ENCODE peak calls at places on chromosome 18, in six cellular contexts. M, L, X, Q, P and I are unnamed samples.

GRCh38 chr18:61854578-61854977 is 38.2 kb downstream of the RNF152 start:
- DNase-seq in M (peak), L (no peak), X (no peak), Q (no peak), P (no peak), I (peak)

GRCh38 chr18:60676807-60677206 is 304.2 kb upstream of the MC4R start:
- DNase-seq in M (no peak), L (no peak), X (no peak), Q (peak), P (peak), I (no peak)

GRCh38 chr18:7904529-7904928 is 337.4 kb downstream of the PTPRM start:
- DNase-seq in M (peak), L (no peak), X (no peak), Q (no peak), P (no peak), I (peak)

GRCh38 chr18:8029731-8030130 is 462.6 kb downstream of the PTPRM start:
- DNase-seq in M (no peak), L (no peak), X (no peak), Q (no peak), P (peak), I (no peak)

GRCh38 chr18:12625242-12625641 is 32.7 kb downstream of the SPIRE1 start:
- DNase-seq in M (no peak), L (no peak), X (no peak), Q (no peak), P (peak), I (peak)

GRCh38 chr18:33584845-33585775 is 7.1 kb downstream of the ASXL3 start:
- DNase-seq in M (no peak), L (peak), X (no peak), Q (peak), P (no peak), I (no peak)

GRCh38 chr18:36412778-36413177 is 115.3 kb downstream of the FHOD3 start:
- DNase-seq in M (no peak), L (no peak), X (no peak), Q (peak), P (peak), I (no peak)

GRCh38 chr18:5463836-5464235 is 80.0 kb downstream of the EPB41L3 start:
- DNase-seq in M (no peak), L (no peak), X (no peak), Q (no peak), P (peak), I (no peak)

GRCh38 chr18:32734442-32734841 is 38.4 kb downstream of the KLHL14 start:
- DNase-seq in M (no peak), L (no peak), X (no peak), Q (no peak), P (no peak), I (no peak)

GRCh38 chr18:35155403-35156117 is 85.3 kb upstream of the ZNF397 start:
- DNase-seq in M (peak), L (no peak), X (no peak), Q (no peak), P (no peak), I (no peak)

GRCh38 chr18:7467708-7468466 is 99.2 kb upstream of the PTPRM start:
- DNase-seq in M (peak), L (no peak), X (no peak), Q (no peak), P (peak), I (no peak)

GRCh38 chr18:9434240-9434701 is 41.0 kb upstream of the RALBP1 start:
- DNase-seq in M (no peak), L (peak), X (peak), Q (peak), P (no peak), I (no peak)

GRCh38 chr18:59743561-59743960 is 46.3 kb upstream of the CCBE1 start:
- DNase-seq in M (peak), L (no peak), X (no peak), Q (no peak), P (peak), I (peak)

GRCh38 chr18:13253786-13254755 is 35.5 kb downstream of the LDLRAD4 start:
- DNase-seq in M (no peak), L (no peak), X (no peak), Q (no peak), P (no peak), I (no peak)

GRCh38 chr18:62088146-62088545 is 98.7 kb downstream of the PIGN start:
- DNase-seq in M (no peak), L (no peak), X (no peak), Q (no peak), P (no peak), I (no peak)

GRCh38 chr18:57898506-57899124 is 95.5 kb upstream of the ATP8B1 start:
- DNase-seq in M (peak), L (no peak), X (no peak), Q (no peak), P (peak), I (peak)

GRCh38 chr18:75478996-75479870 is 51.7 kb upstream of the SMIM21 start:
- DNase-seq in M (peak), L (peak), X (no peak), Q (no peak), P (peak), I (peak)

GRCh38 chr18:9233771-9234440 is 97.3 kb downstream of the ANKRD12 start:
- DNase-seq in M (no peak), L (no peak), X (peak), Q (peak), P (no peak), I (no peak)

GRCh38 chr18:27094621-27095020 is 90.5 kb downstream of the CHST9 start:
- DNase-seq in M (no peak), L (no peak), X (no peak), Q (no peak), P (no peak), I (no peak)

GRCh38 chr18:70382032-70382431 is 93.2 kb downstream of the SOCS6 start:
- DNase-seq in M (no peak), L (no peak), X (no peak), Q (no peak), P (no peak), I (no peak)

GRCh38 chr18:30280861-30281470 is 761.6 kb downstream of the DSC3 start:
- DNase-seq in M (peak), L (peak), X (no peak), Q (no peak), P (peak), I (peak)

GRCh38 chr18:24734058-24734457 is 273.6 kb downstream of the HRH4 start:
- DNase-seq in M (no peak), L (no peak), X (peak), Q (peak), P (no peak), I (peak)

GRCh38 chr18:24114924-24115549 is 23.8 kb upstream of the CABYR start:
- DNase-seq in M (peak), L (no peak), X (no peak), Q (no peak), P (no peak), I (no peak)

GRCh38 chr18:67794512-67794911 is 278.0 kb upstream of the DSEL start:
- DNase-seq in M (peak), L (no peak), X (no peak), Q (no peak), P (no peak), I (peak)

GRCh38 chr18:41558744-41559143 is 396.3 kb upstream of the PIK3C3 start:
- DNase-seq in M (no peak), L (no peak), X (no peak), Q (no peak), P (no peak), I (no peak)

GRCh38 chr18:10715791-10716190 is 190.0 kb downstream of the NAPG start:
- DNase-seq in M (peak), L (no peak), X (no peak), Q (no peak), P (no peak), I (no peak)

GRCh38 chr18:34322365-34323289 is 97.9 kb upstream of the NOL4 start:
- DNase-seq in M (peak), L (peak), X (peak), Q (peak), P (peak), I (peak)

GRCh38 chr18:55054591-55054990 is 95.3 kb upstream of the CCDC68 start:
- DNase-seq in M (no peak), L (no peak), X (no peak), Q (no peak), P (peak), I (no peak)

DNA sequence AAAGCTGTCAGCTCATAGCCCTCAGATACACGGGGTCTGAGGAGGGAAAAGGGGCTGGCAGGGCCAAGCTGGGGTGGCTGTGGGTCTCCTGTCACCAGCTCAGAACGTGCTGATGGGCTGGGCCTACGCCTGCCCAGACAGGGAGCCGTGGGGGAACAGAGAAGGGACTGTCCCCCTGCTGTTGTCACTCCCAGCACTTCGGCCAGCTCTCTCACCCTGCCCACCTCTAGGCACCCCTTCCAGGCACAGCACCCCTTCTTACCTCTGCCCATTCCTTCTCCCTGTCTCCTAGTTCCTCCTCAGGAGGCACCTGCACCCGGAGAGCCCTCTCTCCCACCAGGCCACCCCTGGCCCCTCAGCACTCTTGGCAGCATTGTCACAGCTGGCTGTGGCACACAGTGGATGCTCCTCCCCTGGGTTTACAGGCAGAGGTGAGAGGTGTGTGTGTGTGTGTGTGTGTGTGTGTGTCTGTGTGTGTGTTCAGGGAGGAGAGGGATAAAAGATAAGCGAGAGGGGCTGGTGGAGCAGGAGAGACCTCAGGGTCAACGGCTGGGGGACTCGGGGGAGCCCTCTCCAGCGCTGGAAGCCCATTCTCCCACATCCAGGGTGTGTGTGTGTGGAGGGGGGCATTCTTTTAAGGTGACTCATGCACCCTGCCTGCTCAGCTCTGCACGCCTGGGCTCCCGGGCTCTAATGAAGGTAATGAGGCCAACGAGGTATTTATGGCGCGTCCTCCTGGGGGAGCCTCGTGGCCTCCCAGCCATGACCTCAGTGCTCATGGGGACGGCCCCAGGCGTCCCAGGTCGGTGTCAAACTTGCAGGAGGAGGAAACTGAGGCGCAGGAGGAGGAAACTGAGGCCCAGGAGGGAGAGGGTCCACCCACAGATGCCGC is 66.1 kb upstream of the SMAD7 start:
- DNase-seq in M (peak), L (peak), X (peak), Q (peak), P (peak), I (peak)
- H2BK120ac ChIP-seq in M (peak), L (peak), X (no peak), Q (no peak), P (peak), I (peak)

GRCh38 chr18:76667603-76668002 is 154.8 kb upstream of the ZNF236 start:
- DNase-seq in M (no peak), L (no peak), X (no peak), Q (no peak), P (no peak), I (no peak)
- H3K14ac ChIP-seq in M (no peak), L (no peak), X (no peak), Q (no peak), P (no peak), I (no peak)

GRCh38 chr18:3593904-3594759 is 144.2 kb downstream of the TGIF1 start:
- DNase-seq in M (peak), L (peak), X (peak), Q (peak), P (peak), I (peak)
- H2BK120ac ChIP-seq in M (peak), L (no peak), X (peak), Q (no peak), P (peak), I (peak)

GRCh38 chr18:21599585-21600525 is 649 bp downstream of the ESCO1 start:
- DNase-seq in M (peak), L (no peak), X (peak), Q (peak), P (peak), I (peak)

GRCh38 chr18:21602302-21602592 is 1.7 kb upstream of the ESCO1 start:
- DNase-seq in M (no peak), L (no peak), X (no peak), Q (no peak), P (peak), I (no peak)

GRCh38 chr18:21600526-21601410 is at the start of gene ESCO1:
- DNase-seq in M (peak), L (peak), X (peak), Q (peak), P (peak), I (peak)

GRCh38 chr18:21597616-21598015 is 2.9 kb downstream of the ESCO1 start:
- DNase-seq in M (no peak), L (no peak), X (no peak), Q (no peak), P (no peak), I (no peak)

DNA sequence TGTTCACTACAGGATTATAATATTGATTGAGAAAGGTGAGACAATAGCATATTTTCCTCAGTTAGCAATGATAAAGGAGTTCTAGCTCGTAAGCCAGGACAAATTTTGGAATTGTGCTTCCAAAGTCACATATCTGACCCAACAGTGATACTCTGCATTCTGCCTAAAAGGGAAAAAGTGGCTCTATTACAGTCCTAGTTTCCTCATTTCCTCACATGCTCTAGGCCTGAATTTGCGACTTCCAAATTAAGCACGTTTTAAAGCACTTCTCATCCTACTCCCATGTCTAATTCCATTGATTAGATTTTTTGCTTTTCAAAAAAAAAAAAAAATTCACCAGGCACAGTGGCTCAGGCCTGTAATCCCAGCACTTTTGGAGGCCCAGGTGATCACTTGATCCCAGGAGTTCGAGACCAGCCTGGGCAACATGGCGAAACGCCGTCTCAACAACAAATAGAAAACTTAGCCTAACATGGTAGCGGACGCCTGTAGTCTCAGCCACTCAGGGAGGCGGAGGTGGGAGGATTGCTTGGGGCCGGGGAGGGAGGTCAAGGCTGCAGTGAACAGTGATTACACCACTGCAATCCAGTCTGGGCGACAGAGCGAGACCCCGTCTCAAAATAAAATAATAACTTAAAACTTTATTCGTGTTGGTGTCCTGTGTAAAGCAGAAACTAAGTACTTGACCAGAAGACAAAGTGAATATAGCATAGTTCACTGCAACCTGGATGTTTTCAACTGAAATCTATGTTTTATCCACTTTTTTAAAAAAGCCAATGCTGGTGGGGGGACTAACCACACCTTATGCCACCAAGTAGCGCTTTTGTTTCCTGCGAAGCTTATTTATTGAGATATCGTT is 1.5 kb downstream of the ESCO1 start:
- DNase-seq in M (no peak), L (no peak), X (no peak), Q (peak), P (peak), I (peak)
- H3K14ac ChIP-seq in M (no peak), L (no peak), X (no peak), Q (no peak), P (no peak), I (no peak)

GRCh38 chr18:42745931-42746330 is 369.6 kb downstream of the RIT2 start:
- DNase-seq in M (no peak), L (no peak), X (no peak), Q (no peak), P (no peak), I (no peak)
- H2BK120ac ChIP-seq in M (no peak), L (no peak), X (peak), Q (no peak), P (no peak), I (no peak)

GRCh38 chr18:78993014-78993926 is 13.7 kb downstream of the SALL3 start:
- DNase-seq in M (no peak), L (no peak), X (peak), Q (no peak), P (no peak), I (no peak)

GRCh38 chr18:78994531-78994930 is 14.9 kb downstream of the SALL3 start:
- DNase-seq in M (no peak), L (no peak), X (peak), Q (no peak), P (no peak), I (no peak)

GRCh38 chr18:78994000-78994399 is 14.4 kb downstream of the SALL3 start:
- DNase-seq in M (no peak), L (no peak), X (no peak), Q (no peak), P (no peak), I (no peak)

GRCh38 chr18:78991446-78991845 is 11.8 kb downstream of the SALL3 start:
- DNase-seq in M (no peak), L (no peak), X (no peak), Q (no peak), P (no peak), I (no peak)

GRCh38 chr18:78992041-78992735 is 12.6 kb downstream of the SALL3 start:
- DNase-seq in M (no peak), L (no peak), X (peak), Q (no peak), P (no peak), I (no peak)
- H3K14ac ChIP-seq in M (no peak), L (no peak), X (no peak), Q (no peak), P (no peak), I (no peak)

GRCh38 chr18:40235881-40236280 is 1719.2 kb upstream of the PIK3C3 start:
- DNase-seq in M (no peak), L (peak), X (no peak), Q (no peak), P (no peak), I (no peak)

DNA sequence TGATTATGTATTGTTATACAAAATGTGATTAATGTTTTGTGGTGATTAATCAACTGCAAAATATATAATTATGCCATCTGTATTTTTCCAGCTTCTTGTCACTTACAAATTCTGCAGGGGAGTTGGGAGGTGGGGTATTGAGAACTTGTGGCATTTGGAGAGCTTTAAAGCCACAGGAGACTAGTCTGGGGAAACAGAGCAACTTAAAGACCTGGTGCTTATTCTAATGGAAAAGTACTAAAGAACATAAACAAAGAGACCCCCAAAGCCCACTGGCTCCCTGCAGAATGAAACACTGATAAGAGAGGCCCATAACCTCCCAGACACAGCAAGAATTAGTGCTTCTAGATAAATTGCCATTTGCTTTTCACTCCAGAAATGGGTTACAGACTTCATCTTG is 1720.8 kb upstream of the PIK3C3 start:
- DNase-seq in M (no peak), L (no peak), X (no peak), Q (no peak), P (no peak), I (no peak)
- H2BK120ac ChIP-seq in M (no peak), L (no peak), X (no peak), Q (no peak), P (no peak), I (no peak)

DNA sequence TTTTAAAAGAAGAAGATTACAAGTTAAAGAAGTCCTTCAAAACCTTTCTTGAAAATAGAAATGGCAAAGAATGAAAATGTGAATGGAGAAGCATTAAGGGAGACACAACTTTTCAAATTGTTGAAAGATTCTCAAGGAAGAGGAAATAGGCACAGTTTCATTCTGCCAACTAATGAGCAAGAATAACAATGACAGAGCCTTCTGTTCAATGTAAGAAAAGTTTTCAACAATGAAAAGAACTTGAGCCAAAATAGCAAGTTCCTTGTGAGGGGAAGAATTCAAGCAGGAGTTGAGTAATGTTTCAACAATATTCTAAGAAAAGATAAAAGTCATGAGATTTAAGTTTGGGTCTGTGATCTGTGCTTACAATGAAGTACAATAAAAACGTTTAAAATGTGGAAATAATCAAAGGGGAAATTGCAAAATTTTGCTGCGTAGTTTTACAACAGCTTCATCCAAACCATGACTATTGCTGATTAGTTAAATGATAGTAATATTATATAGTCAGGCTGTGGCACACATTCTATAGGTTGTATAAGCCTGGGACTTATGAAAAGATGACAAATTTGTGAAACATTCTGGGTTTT is 122.6 kb downstream of the METTL4 start:
- DNase-seq in M (no peak), L (no peak), X (no peak), Q (no peak), P (peak), I (no peak)
- H3K14ac ChIP-seq in M (no peak), L (no peak), X (no peak), Q (no peak), P (no peak), I (no peak)

GRCh38 chr18:28177828-28178635 is 1.1 kb upstream of the CDH2 start:
- DNase-seq in M (peak), L (peak), X (peak), Q (peak), P (peak), I (peak)
- H2BK120ac ChIP-seq in M (no peak), L (peak), X (no peak), Q (no peak), P (no peak), I (peak)